ENCODE peak calls at places on chromosomes 2 and 18, in five cellular contexts. Y, G, C, T and L are unnamed samples. For H3K9me3, the result is how much of the 10 kb centered on the place peaks cover.

GRCh38 chr2:70656421-70657010 is 102.9 kb upstream of the TGFA start:
- DNase-seq in Y (no peak), G (no peak), C (peak), T (no peak), L (no peak)

GRCh38 chr2:199128476-199129214 is 329.1 kb downstream of the SATB2 start:
- DNase-seq in Y (no peak), G (no peak), C (no peak), T (no peak), L (no peak)

GRCh38 chr18:32777049-32777448 is 4.2 kb upstream of the KLHL14 start:
- DNase-seq in Y (no peak), G (no peak), C (no peak), T (no peak), L (no peak)

GRCh38 chr18:22325396-22325795 is 92.3 kb downstream of the CTAGE1 start:
- DNase-seq in Y (no peak), G (no peak), C (no peak), T (no peak), L (no peak)

GRCh38 chr2:72144412-72144745 is 3.3 kb downstream of the CYP26B1 start:
- DNase-seq in Y (no peak), G (no peak), C (peak), T (no peak), L (peak)

GRCh38 chr18:25832008-25832604 is 258.3 kb downstream of the SS18 start:
- DNase-seq in Y (no peak), G (peak), C (no peak), T (peak), L (peak)

GRCh38 chr2:96687266-96687665 is 44.7 kb downstream of the FER1L5 start:
- DNase-seq in Y (no peak), G (no peak), C (no peak), T (no peak), L (no peak)

GRCh38 chr2:88735853-88736252 is 44.4 kb downstream of the RPIA start:
- DNase-seq in Y (no peak), G (no peak), C (no peak), T (no peak), L (peak)

GRCh38 chr2:62564380-62565137 is 58.6 kb upstream of the TMEM17 start:
- DNase-seq in Y (no peak), G (no peak), C (no peak), T (no peak), L (no peak)

GRCh38 chr2:64567473-64567872 is 43.3 kb downstream of the AFTPH start:
- DNase-seq in Y (no peak), G (no peak), C (no peak), T (no peak), L (no peak)
- H3K9me3 ChIP-seq in Y (under half), G (under half), C (under half), T (under half), L (under half)

DNA sequence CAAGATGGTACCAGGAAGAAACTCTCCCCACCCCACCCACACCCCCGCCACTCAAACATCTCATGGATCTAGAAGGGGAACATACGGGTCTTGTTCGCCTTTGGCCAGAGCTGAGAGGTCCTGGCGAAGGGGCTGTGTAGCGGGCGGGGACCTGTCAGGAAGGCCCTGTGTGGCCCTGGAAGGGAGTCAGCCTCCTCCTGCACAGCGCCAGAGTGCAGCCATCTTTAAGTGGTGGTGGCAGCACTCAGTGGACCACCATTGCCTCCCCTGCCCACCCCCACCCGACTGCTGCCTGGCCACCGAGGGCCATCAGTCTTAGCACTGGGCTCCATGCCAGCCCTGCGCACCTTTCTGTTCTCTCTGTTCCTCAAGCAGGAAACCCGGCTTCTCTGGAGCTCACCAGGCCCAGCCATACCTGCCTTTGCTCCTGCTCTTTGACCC is 11.6 kb upstream of the FAHD2A start:
- DNase-seq in Y (no peak), G (no peak), C (peak), T (no peak), L (no peak)
- H3K9me3 ChIP-seq in Y (under half), G (under half), C (under half), T (under half), L (under half)

GRCh38 chr18:31093294-31093693 is 8.9 kb downstream of the DSC2 start:
- DNase-seq in Y (no peak), G (no peak), C (no peak), T (no peak), L (no peak)

GRCh38 chr18:31093880-31094279 is 8.3 kb downstream of the DSC2 start:
- DNase-seq in Y (no peak), G (no peak), C (no peak), T (no peak), L (no peak)

GRCh38 chr18:31088532-31088931 is 13.7 kb downstream of the DSC2 start:
- DNase-seq in Y (no peak), G (no peak), C (no peak), T (no peak), L (no peak)

DNA sequence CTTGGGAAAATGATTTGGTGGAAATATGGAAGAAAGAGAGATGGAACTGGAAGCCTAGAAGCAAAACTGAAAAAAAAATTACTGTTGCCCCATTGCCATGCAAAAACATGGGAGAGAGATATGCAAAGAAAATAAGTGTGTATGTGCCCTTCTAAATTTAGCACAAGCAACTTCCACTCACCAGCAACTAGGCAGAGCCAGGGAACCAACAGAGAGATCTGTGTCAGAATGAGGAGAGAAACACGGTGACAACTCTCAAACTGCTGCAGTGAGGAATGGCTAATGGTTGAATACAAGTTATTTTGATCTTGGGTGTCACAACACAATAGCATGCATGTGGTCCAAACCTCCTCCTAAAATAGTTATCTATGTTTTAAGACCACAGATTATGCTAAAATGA is 10.9 kb downstream of the DSC2 start:
- DNase-seq in Y (no peak), G (no peak), C (no peak), T (no peak), L (no peak)
- H3K9me3 ChIP-seq in Y (under half), G (under half), C (under half), T (under half), L (under half)

DNA sequence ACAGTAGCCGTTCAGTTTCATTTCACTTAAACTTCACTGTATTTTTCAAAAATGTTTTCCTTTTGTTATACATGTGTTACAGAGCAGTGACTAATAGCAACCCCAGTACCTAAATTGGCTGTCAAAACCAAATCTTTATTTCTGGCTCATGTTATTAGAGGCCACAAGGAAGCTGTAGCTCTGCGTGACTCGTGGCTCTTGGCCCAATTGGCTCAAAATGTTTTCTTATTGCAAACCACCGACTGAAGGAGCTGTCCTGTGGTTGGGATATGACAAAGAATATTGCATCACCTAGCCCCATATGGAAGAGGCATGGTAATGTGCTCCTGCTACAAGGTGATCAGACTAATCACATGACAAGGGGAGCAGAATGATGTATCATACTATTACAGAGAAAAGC is 1058.6 kb downstream of the CBLN2 start:
- DNase-seq in Y (no peak), G (no peak), C (no peak), T (no peak), L (no peak)
- H3K9me3 ChIP-seq in Y (under half), G (under half), C (under half), T (under half), L (under half)

DNA sequence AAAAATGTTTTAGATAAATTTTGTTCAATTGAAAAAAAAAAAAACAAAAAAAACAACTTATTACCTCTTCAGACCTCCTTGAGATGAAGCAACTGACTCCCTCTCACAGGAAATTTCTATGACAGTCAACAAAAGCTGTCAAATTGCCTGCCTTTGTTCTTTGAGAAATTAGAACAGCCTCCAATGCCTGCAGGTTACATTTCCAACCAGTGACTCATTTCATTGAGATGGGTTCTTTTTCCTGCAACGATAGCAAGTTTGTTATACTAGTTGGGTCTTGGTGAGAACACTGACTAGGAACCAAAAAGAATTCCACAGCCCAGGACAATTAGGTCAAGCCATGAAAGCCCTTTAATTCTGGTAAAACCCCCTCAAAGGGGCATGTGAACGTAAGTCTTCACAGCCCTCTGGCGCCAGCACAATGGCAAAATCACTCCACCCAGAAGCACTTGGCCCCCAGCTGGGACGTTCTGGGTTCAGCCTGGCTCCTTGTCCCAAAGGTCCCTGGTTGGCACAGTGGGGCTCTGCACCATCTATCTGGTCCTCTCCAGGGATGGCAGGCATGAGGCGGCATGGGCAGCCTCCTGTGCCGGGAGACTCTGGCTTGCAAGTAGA is 87.0 kb downstream of the SPP2 start:
- DNase-seq in Y (no peak), G (no peak), C (no peak), T (no peak), L (peak)
- H3K9me3 ChIP-seq in Y (under half), G (under half), C (under half), T (under half), L (under half)

DNA sequence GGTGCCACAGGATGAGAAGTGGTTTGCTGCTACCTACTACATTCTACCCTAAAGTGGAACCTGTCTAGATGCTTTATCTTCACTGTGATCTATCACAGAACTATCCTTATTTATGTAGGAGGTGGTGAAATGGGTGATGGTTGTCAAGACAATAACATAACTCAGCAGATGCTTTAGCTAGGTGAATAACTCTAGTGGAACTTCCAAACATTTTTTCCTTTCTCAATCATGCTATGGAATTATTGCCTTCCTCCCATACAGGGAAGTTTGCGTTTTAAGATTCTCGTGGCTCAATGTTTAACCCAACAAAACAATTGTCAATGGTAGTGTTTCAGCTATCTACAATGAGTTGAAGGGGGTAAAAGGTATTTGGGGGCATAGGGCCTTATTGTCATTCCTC is 82.6 kb upstream of the GLI2 start:
- DNase-seq in Y (no peak), G (no peak), C (no peak), T (no peak), L (peak)
- H3K9me3 ChIP-seq in Y (under half), G (under half), C (under half), T (under half), L (under half)